ENCODE peak calls at places on chromosomes 3 and 15, in four cellular contexts. Z is NCI-H774; G is Calu3; U is CD8-positive, alpha-beta memory T cell. X is an unnamed sample.

GRCh38 chr15:88006146-88006545 is 250.4 kb downstream of the NTRK3 start:
- DNase-seq in Z (no peak), G (no peak), U (no peak), X (no peak)

GRCh38 chr3:101069796-101070195 is 76.6 kb upstream of the ABI3BP start:
- DNase-seq in Z (no peak), G (no peak), U (no peak), X (no peak)

GRCh38 chr3:32224047-32224446 is 14.4 kb upstream of the CMTM8 start:
- DNase-seq in Z (no peak), G (no peak), U (no peak), X (no peak)

GRCh38 chr3:127071597-127072001 is 88.7 kb downstream of the PLXNA1 start:
- DNase-seq in Z (no peak), G (no peak), U (peak; percentile 32), X (no peak)

GRCh38 chr15:88061452-88061851 is 195.1 kb downstream of the NTRK3 start:
- DNase-seq in Z (no peak), G (no peak), U (no peak), X (no peak)

GRCh38 chr15:67064607-67065530 is 533 bp upstream of the SMAD3 start:
- DNase-seq in Z (no peak), G (peak; percentile 67), U (peak; percentile 57), X (no peak)

GRCh38 chr3:73412020-73412419 is 212.7 kb downstream of the PDZRN3 start:
- DNase-seq in Z (no peak), G (no peak), U (no peak), X (no peak)

GRCh38 chr3:111963424-111963823 is 15.4 kb upstream of the ABHD10 start:
- DNase-seq in Z (no peak), G (no peak), U (no peak), X (no peak)

GRCh38 chr3:189225431-189225830 is 53.7 kb downstream of the TPRG1 start:
- DNase-seq in Z (no peak), G (no peak), U (no peak), X (no peak)

GRCh38 chr15:31970007-31970406 is 60.3 kb upstream of the CHRNA7 start:
- DNase-seq in Z (no peak), G (no peak), U (no peak), X (no peak)

X was measured in activated naive CD8-positive, alpha-beta T cell treated with anti-CD3 and anti-CD28 coated beads, Interleukin-2, amount 50 U/mL, for 16 hours.